ENCODE peak calls at places on chromosome 22, in seven cellular contexts. E, O, S, M, B, N and V are unnamed samples.

GRCh38 chr22:30890689-30891442 is 77.7 kb downstream of the MORC2 start:
- DNase-seq in O (peak), S (peak), E (peak), B (no peak), M (peak), N (peak), V (peak)

GRCh38 chr22:21816787-21817496 is 50.5 kb downstream of the MAPK1 start:
- DNase-seq in N (peak), E (no peak), M (peak), S (peak), O (peak), B (no peak), V (peak)

GRCh38 chr22:36913431-36914382 is at the start of gene CSF2RB:
- DNase-seq in O (no peak), B (peak), N (no peak), M (no peak), S (peak), E (no peak), V (peak)

GRCh38 chr22:50092342-50092741 is 2.5 kb downstream of the MOV10L1 start:
- DNase-seq in N (no peak), E (no peak), O (no peak), S (no peak), M (no peak), B (no peak), V (no peak)

GRCh38 chr22:23542933-23543332 is 37.2 kb downstream of the IGLL1 start:
- DNase-seq in B (no peak), S (peak), E (no peak), N (peak), O (no peak), M (no peak), V (no peak)

GRCh38 chr22:48353116-48353947 is 1474.3 kb downstream of the BRD1 start:
- DNase-seq in M (no peak), B (no peak), S (peak), E (no peak), N (no peak), O (no peak), V (no peak)

GRCh38 chr22:47618180-47618579 is 855.7 kb downstream of the TBC1D22A start:
- DNase-seq in E (no peak), N (no peak), S (peak), M (no peak), O (no peak), B (no peak), V (no peak)

GRCh38 chr22:40707154-40707553 is 27.9 kb downstream of the MCHR1 start:
- DNase-seq in E (no peak), O (no peak), B (no peak), S (no peak), N (no peak), M (no peak), V (no peak)

GRCh38 chr22:39457047-39457545 is 284 bp downstream of the MGAT3 start:
- DNase-seq in E (no peak), S (peak), O (peak), N (no peak), B (no peak), M (no peak), V (peak)

GRCh38 chr22:30610299-30610698 is 3.3 kb downstream of the TCN2 start:
- DNase-seq in M (no peak), E (peak), B (peak), N (no peak), O (no peak), S (peak), V (no peak)

GRCh38 chr22:23212061-23213030 is 32.0 kb downstream of the BCR start:
- DNase-seq in N (no peak), E (no peak), O (no peak), M (no peak), B (no peak), S (no peak), V (no peak)

GRCh38 chr22:40241200-40241763 is 63.6 kb downstream of the TNRC6B start:
- DNase-seq in N (no peak), M (no peak), S (no peak), E (no peak), O (no peak), B (no peak), V (no peak)

GRCh38 chr22:17009640-17010291 is 1.7 kb upstream of the GAB4 start:
- DNase-seq in O (no peak), S (no peak), M (no peak), N (no peak), E (no peak), B (no peak), V (peak)

GRCh38 chr22:22784249-22785039 is 103.2 kb upstream of the IGLL5 start:
- DNase-seq in M (no peak), O (no peak), S (no peak), B (no peak), N (no peak), E (no peak), V (no peak)

GRCh38 chr22:48427731-48428211 is 1399.9 kb downstream of the BRD1 start:
- DNase-seq in S (no peak), M (no peak), E (no peak), O (no peak), N (no peak), B (no peak), V (no peak)

GRCh38 chr22:50504245-50505211 is 3.0 kb downstream of the LMF2 start:
- DNase-seq in S (peak), M (no peak), N (no peak), E (no peak), B (no peak), O (peak), V (no peak)

GRCh38 chr22:23834830-23835772 is 3.7 kb downstream of the DERL3 start:
- DNase-seq in E (peak), S (no peak), N (no peak), M (no peak), B (no peak), O (no peak), V (no peak)

GRCh38 chr22:49905465-49905864 is 12.8 kb downstream of the ALG12 start:
- DNase-seq in B (no peak), E (no peak), S (no peak), N (no peak), O (no peak), M (no peak), V (no peak)

GRCh38 chr22:23769321-23769965 is 1.7 kb upstream of the CHCHD10 start:
- DNase-seq in E (no peak), B (no peak), N (no peak), O (peak), M (no peak), S (peak), V (no peak)

GRCh38 chr22:26172389-26172990 is 3.2 kb downstream of the SEZ6L start:
- DNase-seq in N (peak), M (no peak), S (peak), B (no peak), E (peak), O (peak), V (peak)

GRCh38 chr22:30270841-30271240 is 4.2 kb upstream of the OSM start:
- DNase-seq in E (peak), B (peak), M (no peak), O (no peak), N (peak), S (peak), V (no peak)

GRCh38 chr22:18024276-18024939 is at the start of gene MICAL3:
- DNase-seq in M (peak), S (peak), B (peak), E (peak), O (peak), N (peak), V (peak)

GRCh38 chr22:41288245-41288946 is 2.4 kb upstream of the RANGAP1 start:
- DNase-seq in E (no peak), N (peak), S (peak), B (no peak), O (peak), M (peak), V (no peak)

GRCh38 chr22:50469377-50470305 is 5.2 kb downstream of the SBF1 start:
- DNase-seq in M (no peak), E (peak), N (peak), B (peak), O (peak), S (peak), V (peak)

GRCh38 chr22:22410121-22410520 is 98.4 kb downstream of the ZNF280B start:
- DNase-seq in B (peak), M (no peak), S (peak), E (peak), N (no peak), O (no peak), V (no peak)

GRCh38 chr22:48902983-48903650 is 924.6 kb downstream of the BRD1 start:
- DNase-seq in O (no peak), N (no peak), S (peak), B (no peak), E (no peak), M (no peak), V (no peak)

GRCh38 chr22:33519140-33519973 is 400.9 kb downstream of the LARGE1 start:
- DNase-seq in E (peak), S (peak), M (no peak), N (peak), B (peak), O (peak), V (peak)

GRCh38 chr22:42150727-42151590 is 20.3 kb upstream of the CYP2D6 start:
- DNase-seq in O (no peak), E (no peak), S (peak), M (no peak), N (no peak), B (no peak), V (no peak)

GRCh38 chr22:22219140-22219996 is 25.2 kb upstream of the VPREB1 start:
- DNase-seq in O (no peak), B (no peak), S (peak), N (no peak), E (no peak), M (no peak), V (no peak)

GRCh38 chr22:43013355-43014061 is 1.4 kb downstream of the PACSIN2 start:
- DNase-seq in O (peak), M (peak), E (no peak), N (no peak), S (no peak), B (no peak), V (no peak)

GRCh38 chr22:42564699-42565098 is 10.9 kb downstream of the SERHL2 start:
- DNase-seq in M (no peak), N (no peak), B (no peak), E (no peak), S (peak), O (no peak), V (no peak)

GRCh38 chr22:21657361-21658118 is 8.3 kb upstream of the PPIL2 start:
- DNase-seq in S (peak), O (peak), E (peak), B (no peak), M (no peak), N (peak), V (peak)

GRCh38 chr22:17974703-17975372 is 49.5 kb downstream of the MICAL3 start:
- DNase-seq in E (no peak), M (no peak), O (no peak), B (no peak), S (no peak), N (no peak), V (peak)

GRCh38 chr22:41863472-41863871 is 30.6 kb downstream of the SREBF2 start:
- DNase-seq in S (no peak), M (no peak), O (no peak), N (no peak), B (no peak), E (no peak), V (no peak)

GRCh38 chr22:42811510-42811909 is 45.6 kb downstream of the ARFGAP3 start:
- DNase-seq in O (no peak), N (no peak), E (no peak), B (no peak), S (peak), M (no peak), V (no peak)

GRCh38 chr22:16789860-16790493 is 35.2 kb downstream of the XKR3 start:
- DNase-seq in O (no peak), M (no peak), E (no peak), S (no peak), B (no peak), N (no peak), V (no peak)

GRCh38 chr22:42962295-42963230 is 52.4 kb downstream of the PACSIN2 start:
- DNase-seq in S (no peak), M (no peak), N (peak), E (no peak), O (peak), B (no peak), V (no peak)

GRCh38 chr22:17823964-17824363 is 49.7 kb upstream of the BID start:
- DNase-seq in E (no peak), M (no peak), O (no peak), S (no peak), N (no peak), B (no peak), V (no peak)

GRCh38 chr22:35804421-35804820 is 86.7 kb downstream of the APOL5 start:
- DNase-seq in N (no peak), O (no peak), M (no peak), E (no peak), B (no peak), S (no peak), V (no peak)
- TF ChIP-seq CTCF in N (no peak), O (no peak), M (no peak), E (no peak), B (no peak), S (no peak), V (no peak)

DNA sequence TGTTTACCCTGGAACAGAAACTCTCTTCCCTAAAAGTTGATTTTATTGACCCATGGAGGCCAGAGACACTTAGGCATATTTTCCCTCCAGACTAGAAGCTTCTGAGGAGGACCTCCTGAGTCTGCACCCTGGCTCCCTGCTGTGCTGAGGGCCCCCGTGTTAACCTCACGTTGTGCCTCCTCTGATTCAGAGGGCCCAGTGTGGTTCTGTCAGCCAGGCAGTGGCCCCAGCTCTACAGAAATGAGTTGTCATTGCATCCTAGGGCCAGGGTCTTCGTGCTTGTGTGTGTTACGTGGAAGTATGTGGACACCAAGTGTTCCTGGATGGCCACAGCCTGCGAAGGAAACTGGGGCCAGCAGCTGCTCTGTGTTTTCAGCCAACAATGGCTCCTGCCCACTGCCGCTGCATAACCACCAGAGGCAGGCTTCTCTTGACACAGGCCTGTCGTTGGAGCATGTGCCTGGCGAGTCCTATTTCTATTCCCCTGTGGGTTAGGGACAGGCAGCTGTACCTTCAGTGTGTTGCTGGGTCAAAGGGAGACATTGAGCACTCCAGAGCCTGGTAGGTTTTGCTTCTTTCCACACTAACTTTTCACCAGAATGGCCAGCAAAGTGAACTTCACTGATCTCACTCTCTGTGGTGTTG is 44.5 kb downstream of the MED15 start:
- DNase-seq in B (no peak), N (no peak), M (no peak), E (no peak), S (peak), O (no peak), V (no peak)
- TF ChIP-seq CTCF in B (peak), N (peak), M (peak), E (peak), S (peak), O (peak), V (no peak)

DNA sequence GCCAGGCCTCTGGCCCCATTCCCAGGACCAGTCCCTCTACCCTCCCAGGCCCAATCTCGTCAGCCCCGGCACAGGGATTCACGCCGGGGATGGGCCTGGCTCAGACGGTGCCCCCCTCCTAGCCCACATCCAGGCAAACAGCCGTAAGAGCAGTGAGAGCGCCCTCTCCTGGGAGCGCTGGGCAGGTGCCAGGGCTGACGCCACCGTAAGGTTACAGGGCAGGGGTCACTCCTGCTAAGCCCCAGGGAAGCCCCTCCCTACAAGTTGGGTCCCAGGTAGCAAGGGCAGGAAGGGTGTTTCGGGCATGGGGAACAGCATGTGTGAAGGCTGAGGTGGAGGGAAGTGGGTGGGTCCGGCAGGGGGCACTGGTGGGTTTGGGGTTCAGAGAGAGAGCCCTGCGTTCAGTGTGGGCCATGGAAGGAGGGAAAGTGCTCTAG is 19.2 kb upstream of the PPARA start:
- DNase-seq in E (no peak), N (no peak), M (no peak), B (no peak), S (peak), O (no peak), V (no peak)
- TF ChIP-seq CTCF in E (no peak), N (peak), M (peak), B (no peak), S (peak), O (peak), V (peak)

GRCh38 chr22:32103648-32104326 is 55.3 kb downstream of the C22orf42 start:
- DNase-seq in B (no peak), M (peak), N (peak), O (no peak), E (no peak), S (no peak), V (no peak)
- TF ChIP-seq CTCF in B (no peak), M (peak), N (peak), O (peak), E (no peak), S (peak), V (peak)

GRCh38 chr22:44438481-44439131 is 59.4 kb downstream of the RTL6 start:
- DNase-seq in E (no peak), O (no peak), M (no peak), S (peak), N (no peak), B (no peak), V (no peak)

GRCh38 chr22:44439356-44440223 is 58.4 kb downstream of the RTL6 start:
- DNase-seq in N (no peak), O (no peak), M (no peak), S (peak), E (no peak), B (no peak), V (no peak)

GRCh38 chr22:44436656-44437492 is 61.2 kb downstream of the RTL6 start:
- DNase-seq in B (no peak), N (no peak), O (no peak), M (no peak), E (no peak), S (peak), V (no peak)

GRCh38 chr22:44437493-44438015 is 60.5 kb downstream of the RTL6 start:
- DNase-seq in M (no peak), O (no peak), N (peak), S (peak), B (no peak), E (no peak), V (no peak)

GRCh38 chr22:44438056-44438455 is 60.0 kb downstream of the RTL6 start:
- DNase-seq in O (no peak), E (no peak), N (no peak), M (no peak), S (no peak), B (no peak), V (no peak)
- TF ChIP-seq CTCF in O (no peak), E (no peak), N (no peak), M (no peak), S (no peak), B (no peak), V (no peak)

GRCh38 chr22:24994070-24994763 is 41.7 kb downstream of the KIAA1671 start:
- DNase-seq in E (no peak), S (peak), O (peak), N (no peak), B (no peak), M (peak), V (no peak)
- TF ChIP-seq CTCF in E (no peak), S (no peak), O (peak), N (no peak), B (no peak), M (no peak), V (no peak)

GRCh38 chr22:25028841-25029141 is 76.3 kb downstream of the KIAA1671 start:
- DNase-seq in N (no peak), E (no peak), B (no peak), S (peak), M (no peak), O (no peak), V (no peak)

GRCh38 chr22:25027552-25027951 is 75.0 kb downstream of the KIAA1671 start:
- DNase-seq in M (no peak), E (no peak), B (no peak), O (peak), N (no peak), S (peak), V (no peak)

GRCh38 chr22:25029181-25029580 is 76.7 kb downstream of the KIAA1671 start:
- DNase-seq in N (no peak), O (no peak), M (no peak), E (no peak), B (no peak), S (peak), V (no peak)

GRCh38 chr22:25027052-25027525 is 74.6 kb downstream of the KIAA1671 start:
- DNase-seq in S (peak), E (no peak), N (no peak), M (no peak), O (peak), B (no peak), V (no peak)

GRCh38 chr22:25027959-25028840 is 75.7 kb downstream of the KIAA1671 start:
- DNase-seq in S (peak), O (peak), B (peak), E (peak), N (no peak), M (no peak), V (no peak)
- TF ChIP-seq CTCF in S (peak), O (peak), B (peak), E (peak), N (no peak), M (peak), V (peak)

GRCh38 chr22:38291201-38291777 is 18.5 kb upstream of the TMEM184B start:
- DNase-seq in M (no peak), N (no peak), E (no peak), O (peak), B (no peak), S (peak), V (no peak)
- TF ChIP-seq CTCF in M (peak), N (no peak), E (no peak), O (no peak), B (no peak), S (no peak), V (no peak)

DNA sequence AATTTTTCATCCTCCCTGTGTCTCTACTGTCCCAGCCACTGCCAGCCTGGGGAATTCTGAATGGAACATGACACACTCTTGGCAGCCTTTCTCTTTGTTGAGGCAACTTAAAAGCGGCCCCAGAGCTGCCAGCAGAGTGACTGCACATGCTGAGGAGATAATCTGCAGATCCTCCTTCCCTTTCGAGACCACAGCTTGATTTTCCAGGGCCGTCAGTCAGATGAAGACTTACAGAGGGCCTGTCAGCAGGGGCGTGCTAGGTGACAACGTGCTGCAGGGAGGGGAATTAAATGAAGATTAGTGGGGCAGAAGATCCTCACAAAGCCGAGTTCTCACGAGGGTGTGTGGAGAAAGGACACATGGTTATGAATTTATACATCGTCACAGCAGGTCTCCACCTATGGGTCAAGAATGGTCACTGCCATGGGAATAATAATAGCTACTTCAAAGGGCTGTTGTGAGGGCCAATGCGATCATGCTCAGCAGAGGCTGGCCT is 193.5 kb upstream of the PITPNB start:
- DNase-seq in M (peak), S (peak), B (no peak), N (peak), O (peak), E (peak), V (peak)
- TF ChIP-seq CTCF in M (peak), S (peak), B (peak), N (peak), O (peak), E (peak), V (peak)